ENCODE peak calls at places on chromosomes 7 and 10, in ten cellular contexts. One of them, this sample, is unnamed.

GRCh38 chr10:78523453-78523852 is 489.8 kb downstream of the RPS24 start:
- DNase-seq in psoas muscle: no peak
- DNase-seq in heart left ventricle: no peak
- DNase-seq in SK-N-SH: no peak
- DNase-seq in fibroblast of lung: no peak
- DNase-seq in cardiac muscle cell: no peak
- DNase-seq in ovary: no peak
- DNase-seq in OCI-LY7: no peak
- DNase-seq in H9: no peak
- DNase-seq in naive thymus-derived CD4-positive, alpha-beta T cell: no peak
- DNase-seq in this sample: no peak

GRCh38 chr7:155644971-155645509 is 579 bp downstream of the RBM33 start:
- DNase-seq in heart left ventricle: no peak
- DNase-seq in cardiac muscle cell: peak; percentile 30
- DNase-seq in fibroblast of lung: peak; percentile 28
- DNase-seq in H9: peak; percentile 45
- DNase-seq in naive thymus-derived CD4-positive, alpha-beta T cell: no peak
- DNase-seq in SK-N-SH: peak; percentile 80
- DNase-seq in psoas muscle: peak; percentile 64
- DNase-seq in OCI-LY7: peak; percentile 67
- DNase-seq in ovary: peak; percentile 33
- DNase-seq in this sample: peak; percentile 55

GRCh38 chr7:126656165-126656564 is 596.6 kb downstream of the GRM8 start:
- DNase-seq in SK-N-SH: no peak
- DNase-seq in psoas muscle: no peak
- DNase-seq in H9: peak; percentile 54
- DNase-seq in ovary: no peak
- DNase-seq in heart left ventricle: no peak
- DNase-seq in OCI-LY7: no peak
- DNase-seq in naive thymus-derived CD4-positive, alpha-beta T cell: no peak
- DNase-seq in cardiac muscle cell: no peak
- DNase-seq in fibroblast of lung: no peak
- DNase-seq in this sample: no peak

GRCh38 chr7:157011333-157012112 is 1.1 kb upstream of the MNX1 start:
- DNase-seq in OCI-LY7: peak; percentile 39
- DNase-seq in naive thymus-derived CD4-positive, alpha-beta T cell: no peak
- DNase-seq in H9: peak; percentile 72
- DNase-seq in SK-N-SH: peak; percentile 52
- DNase-seq in cardiac muscle cell: no peak
- DNase-seq in heart left ventricle: no peak
- DNase-seq in fibroblast of lung: no peak
- DNase-seq in psoas muscle: no peak
- DNase-seq in ovary: no peak
- DNase-seq in this sample: no peak

GRCh38 chr10:19499291-19499765 is 316.9 kb upstream of the PLXDC2 start:
- DNase-seq in naive thymus-derived CD4-positive, alpha-beta T cell: no peak
- DNase-seq in cardiac muscle cell: no peak
- DNase-seq in psoas muscle: no peak
- DNase-seq in ovary: no peak
- DNase-seq in heart left ventricle: no peak
- DNase-seq in OCI-LY7: no peak
- DNase-seq in H9: no peak
- DNase-seq in SK-N-SH: no peak
- DNase-seq in fibroblast of lung: no peak
- DNase-seq in this sample: no peak

GRCh38 chr10:60687679-60688078 is 90.6 kb upstream of the CDK1 start:
- DNase-seq in H9: no peak
- DNase-seq in ovary: no peak
- DNase-seq in fibroblast of lung: no peak
- DNase-seq in OCI-LY7: no peak
- DNase-seq in heart left ventricle: no peak
- DNase-seq in naive thymus-derived CD4-positive, alpha-beta T cell: no peak
- DNase-seq in cardiac muscle cell: no peak
- DNase-seq in SK-N-SH: no peak
- DNase-seq in psoas muscle: no peak
- DNase-seq in this sample: no peak

GRCh38 chr7:40977533-40977932 is 725.4 kb downstream of the INHBA start:
- DNase-seq in fibroblast of lung: no peak
- DNase-seq in cardiac muscle cell: no peak
- DNase-seq in OCI-LY7: no peak
- DNase-seq in SK-N-SH: no peak
- DNase-seq in H9: no peak
- DNase-seq in heart left ventricle: no peak
- DNase-seq in naive thymus-derived CD4-positive, alpha-beta T cell: no peak
- DNase-seq in ovary: no peak
- DNase-seq in psoas muscle: no peak
- DNase-seq in this sample: no peak

GRCh38 chr7:92303761-92304160 is 58.0 kb downstream of the ANKIB1 start:
- DNase-seq in SK-N-SH: no peak
- DNase-seq in heart left ventricle: no peak
- DNase-seq in psoas muscle: no peak
- DNase-seq in naive thymus-derived CD4-positive, alpha-beta T cell: no peak
- DNase-seq in OCI-LY7: no peak
- DNase-seq in H9: no peak
- DNase-seq in fibroblast of lung: no peak
- DNase-seq in ovary: no peak
- DNase-seq in cardiac muscle cell: no peak
- DNase-seq in this sample: no peak

GRCh38 chr7:43431020-43431595 is 151.8 kb upstream of the STK17A start:
- DNase-seq in naive thymus-derived CD4-positive, alpha-beta T cell: no peak
- DNase-seq in OCI-LY7: no peak
- DNase-seq in H9: no peak
- DNase-seq in psoas muscle: no peak
- DNase-seq in heart left ventricle: no peak
- DNase-seq in fibroblast of lung: peak; percentile 55
- DNase-seq in ovary: no peak
- DNase-seq in cardiac muscle cell: peak; percentile 15
- DNase-seq in SK-N-SH: no peak
- DNase-seq in this sample: no peak

DNA sequence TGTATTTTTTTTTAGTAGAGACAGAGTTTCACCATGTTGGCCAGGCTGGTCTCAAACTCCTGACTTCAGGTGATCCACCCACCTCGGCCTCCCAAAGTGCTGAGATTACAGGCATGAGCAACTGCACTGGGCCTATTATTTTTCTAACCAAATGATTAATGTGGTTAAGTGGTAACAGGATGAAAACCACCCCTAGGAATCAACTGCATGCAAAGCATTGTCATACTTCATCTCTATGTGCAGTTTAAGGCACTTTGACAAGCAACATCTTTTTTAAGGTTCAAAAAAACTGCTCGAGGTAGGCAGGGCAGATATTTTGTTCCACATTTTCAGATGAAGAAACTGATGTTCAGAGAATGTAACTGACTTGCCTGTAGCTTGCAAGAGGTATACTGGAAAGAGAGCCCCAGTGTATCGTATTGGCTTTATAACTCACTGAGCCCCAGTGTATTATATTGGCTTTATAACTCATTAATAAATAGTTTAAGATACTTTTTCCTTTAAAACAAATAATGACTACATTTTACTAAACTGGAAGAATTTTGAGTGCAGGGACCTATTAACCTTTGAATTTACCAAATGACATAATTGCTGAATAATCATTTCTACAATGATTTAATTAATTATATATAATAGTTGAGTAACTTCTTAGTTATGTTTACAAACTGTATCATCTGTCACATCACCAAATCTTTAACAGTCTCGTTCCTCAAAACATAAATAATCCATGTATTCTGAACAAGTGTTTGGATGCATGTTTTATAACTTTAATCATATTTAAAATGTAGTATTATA is 38.1 kb downstream of the RTKN2 start:
- DNase-seq in ovary: no peak
- DNase-seq in heart left ventricle: no peak
- DNase-seq in SK-N-SH: no peak
- DNase-seq in OCI-LY7: no peak
- DNase-seq in psoas muscle: no peak
- DNase-seq in H9: no peak
- DNase-seq in cardiac muscle cell: no peak
- DNase-seq in fibroblast of lung: peak; percentile 85
- DNase-seq in naive thymus-derived CD4-positive, alpha-beta T cell: no peak
- DNase-seq in this sample: no peak
- H3K4me1 ChIP-seq in ovary: peaks cover 2% of the 10 kb centered on the region
- H3K4me1 ChIP-seq in heart left ventricle: no peaks in the 10 kb centered on the region
- H3K4me1 ChIP-seq in SK-N-SH: peaks cover 42% of the 10 kb centered on the region
- H3K4me1 ChIP-seq in OCI-LY7: no peaks in the 10 kb centered on the region
- H3K4me1 ChIP-seq in psoas muscle: no peaks in the 10 kb centered on the region
- H3K4me1 ChIP-seq in H9: no peaks in the 10 kb centered on the region
- H3K4me1 ChIP-seq in cardiac muscle cell: no peaks in the 10 kb centered on the region
- H3K4me1 ChIP-seq in fibroblast of lung: peaks cover 15% of the 10 kb centered on the region
- H3K4me1 ChIP-seq in naive thymus-derived CD4-positive, alpha-beta T cell: peaks cover 13% of the 10 kb centered on the region
- H3K4me1 ChIP-seq in this sample: no peaks in the 10 kb centered on the region

DNA sequence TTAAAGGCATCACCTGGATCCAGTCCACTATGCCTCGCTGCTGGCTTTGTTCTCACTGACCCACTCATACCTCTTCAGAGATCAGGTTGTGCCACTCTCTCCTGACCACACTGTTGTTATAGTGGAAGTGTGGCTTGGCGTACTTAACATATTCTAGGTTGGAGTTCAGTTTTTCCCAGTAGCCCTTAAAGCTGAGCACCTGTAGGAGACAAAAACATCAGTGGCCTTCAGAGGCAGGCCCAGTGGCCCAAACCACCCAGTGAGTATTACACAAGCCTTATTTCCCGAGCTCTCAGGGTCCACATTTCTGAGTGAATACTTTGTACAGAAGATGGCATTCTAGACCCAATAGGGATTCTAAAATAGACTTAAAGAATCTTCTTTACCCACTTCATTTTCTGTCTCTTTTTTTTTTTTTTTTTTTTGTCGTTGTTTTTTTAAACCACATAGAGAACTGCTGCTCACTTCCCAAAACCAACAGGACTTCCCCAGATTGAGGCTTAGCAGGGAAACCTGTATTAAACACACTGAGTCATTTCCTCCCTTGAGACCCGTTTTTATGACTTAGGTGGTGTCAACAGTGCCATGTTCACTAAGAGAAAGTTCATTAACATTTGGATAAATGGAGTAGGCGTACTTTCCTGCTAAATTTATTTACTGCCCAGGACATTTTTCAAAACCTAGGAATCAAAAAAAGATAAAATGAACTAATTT is 85.8 kb downstream of the GSAP start:
- DNase-seq in cardiac muscle cell: peak; percentile 28
- DNase-seq in ovary: no peak
- DNase-seq in OCI-LY7: peak; percentile 17
- DNase-seq in psoas muscle: no peak
- DNase-seq in H9: no peak
- DNase-seq in naive thymus-derived CD4-positive, alpha-beta T cell: no peak
- DNase-seq in SK-N-SH: no peak
- DNase-seq in fibroblast of lung: no peak
- DNase-seq in heart left ventricle: no peak
- DNase-seq in this sample: peak; percentile 22
- H3K4me1 ChIP-seq in cardiac muscle cell: peaks cover 2% of the 10 kb centered on the region
- H3K4me1 ChIP-seq in ovary: peaks cover 14% of the 10 kb centered on the region
- H3K4me1 ChIP-seq in OCI-LY7: peaks cover 10% of the 10 kb centered on the region
- H3K4me1 ChIP-seq in psoas muscle: peaks cover 9% of the 10 kb centered on the region
- H3K4me1 ChIP-seq in H9: no peaks in the 10 kb centered on the region
- H3K4me1 ChIP-seq in naive thymus-derived CD4-positive, alpha-beta T cell: peaks cover 18% of the 10 kb centered on the region
- H3K4me1 ChIP-seq in SK-N-SH: peaks cover 47% of the 10 kb centered on the region
- H3K4me1 ChIP-seq in fibroblast of lung: peaks cover 16% of the 10 kb centered on the region
- H3K4me1 ChIP-seq in heart left ventricle: peaks cover 60% of the 10 kb centered on the region
- H3K4me1 ChIP-seq in this sample: peaks cover 39% of the 10 kb centered on the region

DNA sequence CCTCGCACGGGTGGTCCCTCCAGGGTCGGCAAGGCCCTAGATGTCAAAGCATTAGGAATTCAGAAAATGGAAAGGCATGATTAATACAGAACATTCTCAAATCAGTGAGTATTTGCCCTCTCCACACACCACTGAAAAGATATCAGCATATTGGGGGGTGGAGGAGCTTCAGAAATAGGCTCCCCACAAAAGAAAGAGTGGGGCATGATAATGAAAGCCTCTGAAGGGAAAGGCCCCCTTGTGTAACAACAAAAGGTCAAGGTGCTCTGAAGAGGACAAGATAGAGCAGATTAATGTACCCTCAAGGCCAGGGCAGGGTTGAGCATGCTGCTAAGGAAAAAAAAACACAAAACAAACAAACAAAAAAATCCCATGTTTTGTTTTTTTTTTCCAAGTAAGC is 27.2 kb upstream of the DGKI start:
- DNase-seq in OCI-LY7: no peak
- DNase-seq in H9: no peak
- DNase-seq in naive thymus-derived CD4-positive, alpha-beta T cell: no peak
- DNase-seq in ovary: no peak
- DNase-seq in cardiac muscle cell: no peak
- DNase-seq in SK-N-SH: no peak
- DNase-seq in heart left ventricle: no peak
- DNase-seq in psoas muscle: no peak
- DNase-seq in fibroblast of lung: no peak
- DNase-seq in this sample: no peak
- H3K4me1 ChIP-seq in OCI-LY7: no peaks in the 10 kb centered on the region
- H3K4me1 ChIP-seq in H9: peaks cover 13% of the 10 kb centered on the region
- H3K4me1 ChIP-seq in naive thymus-derived CD4-positive, alpha-beta T cell: no peaks in the 10 kb centered on the region
- H3K4me1 ChIP-seq in ovary: peaks cover 12% of the 10 kb centered on the region
- H3K4me1 ChIP-seq in cardiac muscle cell: peaks cover 24% of the 10 kb centered on the region
- H3K4me1 ChIP-seq in SK-N-SH: peaks cover 37% of the 10 kb centered on the region
- H3K4me1 ChIP-seq in heart left ventricle: peaks cover 22% of the 10 kb centered on the region
- H3K4me1 ChIP-seq in psoas muscle: peaks cover 17% of the 10 kb centered on the region
- H3K4me1 ChIP-seq in fibroblast of lung: peaks cover 20% of the 10 kb centered on the region
- H3K4me1 ChIP-seq in this sample: no peaks in the 10 kb centered on the region

DNA sequence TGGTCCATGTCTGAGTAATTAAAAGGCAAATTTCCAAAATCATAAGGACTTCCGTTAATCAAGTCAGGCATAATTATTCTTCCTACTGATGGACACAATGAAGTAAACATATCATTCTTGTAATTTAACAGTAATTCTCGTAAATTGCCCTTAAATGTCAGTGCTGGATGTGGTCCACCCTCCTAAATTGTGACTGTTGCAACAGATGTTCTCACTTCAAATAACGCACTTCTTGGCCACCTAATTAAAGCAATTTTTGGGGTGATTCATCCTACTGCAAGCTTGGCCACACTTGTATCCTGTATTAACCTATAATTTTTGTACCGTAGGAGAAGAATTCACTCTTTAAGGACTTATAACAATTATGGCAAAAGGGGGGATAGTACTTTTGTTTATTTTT is 1.9 kb downstream of the COL1A2 start:
- DNase-seq in heart left ventricle: no peak
- DNase-seq in OCI-LY7: no peak
- DNase-seq in H9: no peak
- DNase-seq in cardiac muscle cell: peak; percentile 76
- DNase-seq in naive thymus-derived CD4-positive, alpha-beta T cell: no peak
- DNase-seq in ovary: no peak
- DNase-seq in SK-N-SH: no peak
- DNase-seq in fibroblast of lung: peak; percentile 72
- DNase-seq in psoas muscle: no peak
- DNase-seq in this sample: no peak
- H3K4me1 ChIP-seq in heart left ventricle: peaks cover 6% of the 10 kb centered on the region
- H3K4me1 ChIP-seq in OCI-LY7: no peaks in the 10 kb centered on the region
- H3K4me1 ChIP-seq in H9: peaks cover 1% of the 10 kb centered on the region
- H3K4me1 ChIP-seq in cardiac muscle cell: peaks cover 16% of the 10 kb centered on the region
- H3K4me1 ChIP-seq in naive thymus-derived CD4-positive, alpha-beta T cell: no peaks in the 10 kb centered on the region
- H3K4me1 ChIP-seq in ovary: peaks cover 7% of the 10 kb centered on the region
- H3K4me1 ChIP-seq in SK-N-SH: peaks cover 39% of the 10 kb centered on the region
- H3K4me1 ChIP-seq in fibroblast of lung: peaks cover 13% of the 10 kb centered on the region
- H3K4me1 ChIP-seq in psoas muscle: no peaks in the 10 kb centered on the region
- H3K4me1 ChIP-seq in this sample: no peaks in the 10 kb centered on the region

This sample was measured in DND-41.